ENCODE peak calls at places on chromosomes 6 and 20, in seven cellular contexts. S, B, A, U, E, Z and Q are unnamed samples.

GRCh38 chr20:44069203-44069931 is 117.6 kb downstream of the JPH2 start:
- DNase-seq in S (no peak), A (peak; percentile 96), Z (no peak), B (no peak), E (no peak), U (no peak), Q (peak; percentile 83)

GRCh38 chr6:150902142-150902800 is 36.8 kb downstream of the MTHFD1L start:
- DNase-seq in B (no peak), S (peak; percentile 49), E (no peak), A (no peak), Z (no peak), U (no peak), Q (no peak)

GRCh38 chr6:108133594-108134179 is 32.1 kb upstream of the NR2E1 start:
- DNase-seq in B (peak; percentile 98), S (peak; percentile 87), Z (peak; percentile 25), E (peak; percentile 79), U (peak; percentile 37), A (no peak), Q (no peak)

GRCh38 chr6:149220882-149221773 is 96.4 kb upstream of the TAB2 start:
- DNase-seq in E (no peak), U (no peak), A (no peak), Z (no peak), B (no peak), S (no peak), Q (no peak)

GRCh38 chr6:152634773-152635172 is 2.4 kb downstream of the SYNE1 start:
- DNase-seq in A (no peak), Z (no peak), U (no peak), S (peak; percentile 4), E (no peak), B (no peak), Q (no peak)

GRCh38 chr6:44056392-44057237 is 70.6 kb downstream of the MRPL14 start:
- DNase-seq in S (peak; percentile 59), Z (no peak), B (no peak), A (no peak), U (no peak), E (peak; percentile 94), Q (no peak)

GRCh38 chr6:125510405-125510804 is 208.6 kb upstream of the HDDC2 start:
- DNase-seq in A (no peak), B (no peak), Z (no peak), S (no peak), E (no peak), U (no peak), Q (no peak)

GRCh38 chr6:5302995-5303622 is 41.8 kb downstream of the FARS2 start:
- DNase-seq in S (peak; percentile 21), A (peak; percentile 44), E (peak; percentile 53), B (peak; percentile 88), U (no peak), Z (no peak), Q (peak; percentile 21)

GRCh38 chr20:14712302-14712739 is 374.9 kb upstream of the FLRT3 start:
- DNase-seq in Z (no peak), S (peak; percentile 41), B (peak; percentile 19), U (peak; percentile 39), A (no peak), E (no peak), Q (no peak)

GRCh38 chr6:75376347-75377024 is 91.9 kb upstream of the TMEM30A start:
- DNase-seq in U (no peak), B (no peak), A (no peak), Z (no peak), E (no peak), S (peak; percentile 5), Q (no peak)

GRCh38 chr6:29236060-29236459 is 65.4 kb downstream of the OR2J2 start:
- DNase-seq in B (peak; percentile 29), A (no peak), S (no peak), E (no peak), Z (no peak), U (no peak), Q (peak; percentile 88)

GRCh38 chr6:52317841-52318581 is 33.5 kb upstream of the MCM3 start:
- DNase-seq in E (no peak), Z (no peak), U (peak; percentile 22), B (no peak), A (no peak), S (peak; percentile 85), Q (no peak)

GRCh38 chr20:60022849-60023248 is 64.6 kb downstream of the CDH26 start:
- DNase-seq in A (no peak), U (no peak), E (no peak), S (no peak), B (no peak), Z (no peak), Q (no peak)

GRCh38 chr6:2147737-2148448 is 97.5 kb downstream of the GMDS start:
- DNase-seq in S (peak; percentile 47), Z (no peak), A (no peak), E (no peak), U (peak; percentile 61), B (no peak), Q (no peak)

GRCh38 chr6:34543421-34543820 is 12.7 kb downstream of the SPDEF start:
- DNase-seq in E (no peak), S (peak; percentile 34), A (no peak), B (no peak), Z (no peak), U (peak; percentile 19), Q (no peak)

GRCh38 chr6:158769696-158770446 is 49.3 kb downstream of the EZR start:
- DNase-seq in A (no peak), B (no peak), U (peak; percentile 63), E (peak; percentile 86), S (no peak), Z (no peak), Q (no peak)

DNA sequence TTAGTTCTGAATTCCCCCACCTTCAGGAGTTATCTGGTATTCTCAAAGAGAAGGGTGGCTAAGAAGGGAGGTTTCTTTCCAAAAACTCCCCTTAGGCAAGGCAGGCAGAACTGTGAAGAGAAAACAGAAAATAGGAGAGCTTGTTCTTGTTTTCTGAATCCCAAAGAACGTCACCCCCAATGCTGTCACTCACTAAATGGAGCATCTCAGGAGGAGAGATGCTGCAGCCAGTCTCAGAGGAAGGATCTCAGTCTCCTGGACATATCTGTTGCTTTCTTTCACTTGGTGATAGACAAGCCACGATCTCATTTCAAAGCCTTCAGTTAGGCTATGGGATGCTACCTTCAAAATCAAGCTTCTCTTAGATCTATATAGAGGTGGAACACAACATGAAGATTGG is 16.1 kb upstream of the MYB start:
- DNase-seq in B (no peak), U (no peak), E (no peak), A (no peak), Z (no peak), S (no peak), Q (no peak)
- H3K4me3 ChIP-seq in B (no peak overlapping the region), U (no peak overlapping the region), E (no peak overlapping the region), A (no peak overlapping the region), Z (no peak overlapping the region), S (no peak overlapping the region), Q (no peak overlapping the region)

GRCh38 chr6:166204852-166205650 is 37.4 kb upstream of the TBXT start:
- DNase-seq in E (no peak), Z (no peak), B (peak; percentile 51), A (no peak), U (no peak), S (no peak), Q (no peak)

GRCh38 chr6:166202321-166202733 is 34.7 kb upstream of the TBXT start:
- DNase-seq in S (no peak), Z (peak; percentile 47), B (no peak), E (peak; percentile 63), A (no peak), U (no peak), Q (no peak)

GRCh38 chr6:166201878-166202277 is 34.2 kb upstream of the TBXT start:
- DNase-seq in U (no peak), B (no peak), Z (no peak), E (no peak), A (no peak), S (no peak), Q (no peak)

GRCh38 chr6:166203003-166203640 is 35.5 kb upstream of the TBXT start:
- DNase-seq in A (no peak), S (no peak), B (no peak), U (no peak), Z (no peak), E (no peak), Q (no peak)

DNA sequence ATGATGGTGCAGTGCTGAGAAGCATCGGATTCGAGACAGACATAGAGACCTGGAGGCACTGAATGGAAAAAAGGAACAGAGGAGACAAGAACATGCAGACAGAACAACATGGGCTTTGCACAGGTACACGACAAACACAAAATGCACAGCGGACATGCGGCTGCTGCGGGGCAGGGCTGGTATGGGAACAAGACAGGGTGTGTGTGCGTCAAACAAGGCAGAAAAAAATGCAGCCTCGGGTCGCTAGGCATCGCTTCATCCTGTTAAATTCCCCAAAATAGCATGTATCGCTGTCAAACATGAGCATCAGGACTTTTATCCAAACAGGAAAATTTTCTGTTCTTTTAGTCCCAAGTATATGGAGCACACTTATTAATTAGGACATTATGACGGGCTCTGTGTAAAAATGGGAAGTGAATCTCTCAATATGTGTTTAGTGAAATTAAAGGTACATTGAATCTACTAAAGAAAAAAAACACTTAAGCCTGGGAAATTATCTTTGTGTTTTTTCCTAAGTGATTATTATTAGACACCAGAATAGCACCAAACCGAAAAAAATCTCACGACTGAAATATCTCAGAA is 36.1 kb upstream of the TBXT start:
- DNase-seq in S (no peak), U (no peak), E (no peak), Z (no peak), B (no peak), A (no peak), Q (no peak)
- H3K4me3 ChIP-seq in S (no peak overlapping the region), U (no peak overlapping the region), E (no peak overlapping the region), Z (no peak overlapping the region), B (no peak overlapping the region), A (no peak overlapping the region), Q (no peak overlapping the region)

DNA sequence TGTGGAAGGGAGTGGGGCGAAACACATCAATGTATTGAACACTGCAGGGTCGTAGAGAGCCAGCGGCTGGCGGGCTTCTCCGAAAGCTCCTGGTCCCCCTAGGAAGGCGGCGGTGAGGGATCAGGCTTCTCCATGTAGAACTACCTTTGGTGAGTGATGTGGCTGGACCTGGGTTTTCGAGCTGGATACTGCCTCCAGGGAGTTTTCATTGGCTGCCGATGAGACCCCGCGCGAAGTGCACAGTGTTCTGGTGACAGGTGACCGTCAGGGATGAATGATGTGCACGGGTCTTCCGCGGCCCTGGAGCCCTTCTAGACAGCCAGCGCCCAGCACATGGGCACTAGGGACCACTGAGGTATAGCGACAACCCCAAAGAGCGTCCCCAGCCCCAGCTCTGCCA is 16.4 kb downstream of the ABT1 start:
- DNase-seq in Z (no peak), U (no peak), S (no peak), A (no peak), B (peak; percentile 47), E (no peak), Q (no peak)
- H3K4me3 ChIP-seq in Z (no peak overlapping the region), U (no peak overlapping the region), S (no peak overlapping the region), A (peak overlapping the region; percentile 67), B (peak overlapping the region; percentile 88), E (no peak overlapping the region), Q (no peak overlapping the region)

GRCh38 chr20:24132246-24132645 is 143.7 kb upstream of the GGTLC1 start:
- DNase-seq in B (no peak), U (no peak), E (no peak), A (no peak), S (no peak), Z (no peak), Q (no peak)

GRCh38 chr20:24135786-24136185 is 147.2 kb upstream of the GGTLC1 start:
- DNase-seq in A (no peak), U (no peak), Z (no peak), B (no peak), E (no peak), S (no peak), Q (no peak)

GRCh38 chr20:24134284-24134683 is 145.7 kb upstream of the GGTLC1 start:
- DNase-seq in S (no peak), Z (no peak), E (no peak), U (no peak), A (no peak), B (peak; percentile 26), Q (no peak)

GRCh38 chr20:24136659-24137246 is 148.2 kb upstream of the GGTLC1 start:
- DNase-seq in E (no peak), Z (no peak), B (no peak), S (no peak), U (no peak), A (no peak), Q (no peak)

GRCh38 chr20:24134930-24135329 is 146.4 kb upstream of the GGTLC1 start:
- DNase-seq in U (no peak), B (no peak), S (no peak), E (no peak), Z (no peak), A (no peak), Q (no peak)
- H3K4me3 ChIP-seq in U (no peak overlapping the region), B (no peak overlapping the region), S (no peak overlapping the region), E (no peak overlapping the region), Z (no peak overlapping the region), A (no peak overlapping the region), Q (no peak overlapping the region)